ENCODE peak calls at places on chromosomes 5 and 9, in four cellular contexts. U, O, V and G are unnamed samples.

GRCh38 chr9:123832858-123833257 is 97.1 kb downstream of the DENND1A start:
- DNase-seq in O (no peak), U (no peak), V (peak; percentile 51), G (no peak)

GRCh38 chr5:137752873-137753226 is 1.3 kb downstream of the HNRNPA0 start:
- DNase-seq in U (no peak), V (no peak), O (peak; percentile 34), G (no peak)

GRCh38 chr9:68704804-68705635 is at the start of gene PIP5K1B:
- DNase-seq in O (peak; percentile 55), U (peak; percentile 91), V (peak; percentile 85), G (no peak)

GRCh38 chr9:124139001-124139400 is 118.7 kb upstream of the NEK6 start:
- DNase-seq in U (no peak), V (no peak), O (no peak), G (no peak)

GRCh38 chr9:98095401-98095800 is 23.6 kb downstream of the TRIM14 start:
- DNase-seq in U (no peak), O (no peak), V (no peak), G (no peak)

GRCh38 chr9:124271660-124272059 is 13.9 kb downstream of the NEK6 start:
- DNase-seq in U (no peak), O (no peak), V (no peak), G (no peak)

GRCh38 chr5:128378636-128379035 is 159.4 kb downstream of the FBN2 start:
- DNase-seq in O (no peak), U (no peak), V (no peak), G (no peak)

GRCh38 chr5:25858019-25858418 is 1180.4 kb downstream of the CDH9 start:
- DNase-seq in U (no peak), V (no peak), O (no peak), G (no peak)

GRCh38 chr5:124747770-124748686 is 1.6 kb upstream of the ZNF608 start:
- DNase-seq in U (no peak), O (peak; percentile 42), V (no peak), G (no peak)

GRCh38 chr9:127974002-127974768 is 6.6 kb downstream of the EEIG1 start:
- DNase-seq in V (peak; percentile 36), O (no peak), U (no peak), G (no peak)

GRCh38 chr9:18890372-18890771 is 142.6 kb downstream of the SAXO1 start:
- DNase-seq in O (no peak), V (no peak), U (no peak), G (no peak)

GRCh38 chr5:154446183-154447073 is 631 bp downstream of the SAP30L start:
- DNase-seq in O (peak; percentile 59), U (peak; percentile 86), V (peak; percentile 74), G (no peak)

GRCh38 chr9:4939118-4939561 is 45.9 kb upstream of the JAK2 start:
- DNase-seq in U (no peak), V (no peak), O (no peak), G (no peak)